ENCODE peak calls at places on chromosomes 6 and 20, in six cellular contexts. G is colonic mucosa, N is occipital lobe, K is KBM-7, O is adipocyte, B is posterior cingulate gyrus. D is an unnamed sample.

GRCh38 chr6:159756508-159756907 is 5.3 kb upstream of the ACAT2 start:
- DNase-seq in K (no peak), O (no peak), N (no peak), B (no peak), G (no peak), D (no peak)

GRCh38 chr6:158943380-158944032 is 56.5 kb downstream of the RSPH3 start:
- DNase-seq in B (no peak), O (no peak), G (no peak), N (no peak), K (no peak), D (no peak)

GRCh38 chr6:7540595-7540994 is 876 bp upstream of the DSP start:
- DNase-seq in N (no peak), B (no peak), K (no peak), G (no peak), O (peak), D (no peak)

GRCh38 chr20:37498066-37498702 is 22.9 kb upstream of the NNAT start:
- DNase-seq in G (no peak), N (no peak), B (no peak), O (peak), K (no peak), D (no peak)

GRCh38 chr6:1013656-1014430 is 298.1 kb upstream of the FOXQ1 start:
- DNase-seq in O (no peak), N (no peak), B (no peak), K (no peak), G (no peak), D (no peak)

GRCh38 chr20:23349338-23350006 is 1.1 kb upstream of the NXT1 start:
- DNase-seq in B (no peak), O (no peak), N (no peak), K (no peak), G (peak), D (no peak)

GRCh38 chr20:42179768-42180167 is 561.6 kb upstream of the CHD6 start:
- DNase-seq in O (no peak), N (no peak), B (no peak), G (no peak), K (peak), D (no peak)

GRCh38 chr6:35716798-35717197 is 20.0 kb upstream of the ARMC12 start:
- DNase-seq in K (no peak), N (no peak), B (no peak), G (no peak), O (no peak), D (no peak)

GRCh38 chr6:135535989-135536414 is 38.5 kb upstream of the AHI1 start:
- DNase-seq in O (peak), N (no peak), B (no peak), K (peak), G (no peak), D (peak)

GRCh38 chr6:137341721-137342195 is 122.6 kb upstream of the IFNGR1 start:
- DNase-seq in N (peak), B (peak), K (peak), G (peak), O (peak), D (peak)

GRCh38 chr6:42232035-42232434 is 14.4 kb upstream of the MRPS10 start:
- DNase-seq in K (no peak), B (no peak), N (no peak), O (no peak), G (no peak), D (no peak)

GRCh38 chr6:131858765-131859490 is 51.1 kb downstream of the ENPP1 start:
- DNase-seq in B (no peak), N (no peak), G (no peak), K (no peak), O (peak), D (peak)

GRCh38 chr20:23459431-23460112 is 6.9 kb upstream of the CST11 start:
- DNase-seq in N (no peak), B (no peak), O (no peak), K (no peak), G (no peak), D (no peak)

GRCh38 chr20:5657190-5657872 is 92.9 kb upstream of the SHLD1 start:
- DNase-seq in B (no peak), G (peak), K (peak), O (peak), N (no peak), D (peak)

GRCh38 chr6:90044833-90045337 is 150.6 kb downstream of the GJA10 start:
- DNase-seq in B (no peak), O (no peak), N (no peak), K (peak), G (no peak), D (peak)

GRCh38 chr20:15036938-15037337 is 699.5 kb upstream of the FLRT3 start:
- DNase-seq in B (no peak), O (no peak), K (no peak), G (no peak), N (no peak), D (no peak)

GRCh38 chr6:163148781-163149534 is 265.6 kb upstream of the QKI start:
- DNase-seq in G (no peak), K (no peak), N (peak), B (no peak), O (no peak), D (no peak)

GRCh38 chr6:33443619-33444504 is 10.5 kb upstream of the ZBTB9 start:
- DNase-seq in N (no peak), K (no peak), O (no peak), G (no peak), B (no peak), D (no peak)

GRCh38 chr6:215335-216034 is 76.8 kb upstream of the DUSP22 start:
- DNase-seq in O (no peak), N (no peak), G (no peak), B (no peak), K (no peak), D (peak)

GRCh38 chr6:110357696-110358535 is at the start of gene METTL24:
- DNase-seq in N (no peak), B (no peak), O (peak), K (no peak), G (no peak), D (no peak)

GRCh38 chr20:36098364-36098763 is 56.2 kb upstream of the EPB41L1 start:
- DNase-seq in B (no peak), N (no peak), G (peak), O (peak), K (peak), D (peak)

GRCh38 chr20:1210501-1210900 is 7.2 kb downstream of the C20orf202 start:
- DNase-seq in B (no peak), G (no peak), K (no peak), N (no peak), O (no peak), D (no peak)

GRCh38 chr6:52635049-52635577 is 35.8 kb upstream of the TMEM14A start:
- DNase-seq in O (peak), N (no peak), G (no peak), K (peak), B (no peak), D (no peak)

GRCh38 chr6:79632580-79632979 is 1.5 kb downstream of the SH3BGRL2 start:
- DNase-seq in N (no peak), B (no peak), O (peak), G (no peak), K (no peak), D (no peak)

GRCh38 chr6:44237021-44237812 is 9.7 kb upstream of the HSP90AB1 start:
- DNase-seq in N (peak), B (peak), O (peak), G (peak), K (peak), D (peak)

GRCh38 chr20:7038029-7038428 is 270.5 kb downstream of the BMP2 start:
- DNase-seq in O (no peak), N (no peak), B (no peak), K (no peak), G (no peak), D (peak)

GRCh38 chr20:50335105-50335504 is 144.5 kb downstream of the CEBPB start:
- DNase-seq in G (no peak), K (peak), N (no peak), B (no peak), O (no peak), D (peak)

GRCh38 chr20:37376791-37377190 is 30.9 kb downstream of the SRC start:
- DNase-seq in N (no peak), O (no peak), G (no peak), B (no peak), K (no peak), D (no peak)

GRCh38 chr6:3697609-3698008 is 53.9 kb downstream of the PXDC1 start:
- DNase-seq in G (no peak), N (no peak), K (no peak), O (peak), B (no peak), D (peak)